ENCODE peak calls at places on chromosomes 7 and 10, in six cellular contexts. One of them, this sample, is unnamed.

GRCh38 chr7:88312061-88312663 is 5.5 kb upstream of the STEAP4 start:
- DNase-seq in Panc1: no peak
- DNase-seq in AG10803: peak; percentile 33
- DNase-seq in lower lobe of right lung: no peak
- DNase-seq in colonic mucosa: peak; percentile 34
- DNase-seq in BJ: no peak
- DNase-seq in this sample: peak; percentile 72

GRCh38 chr7:133135451-133135850 is 53.6 kb upstream of the CHCHD3 start:
- DNase-seq in Panc1: no peak
- DNase-seq in AG10803: no peak
- DNase-seq in lower lobe of right lung: no peak
- DNase-seq in colonic mucosa: no peak
- DNase-seq in BJ: no peak
- DNase-seq in this sample: no peak

GRCh38 chr7:2934211-2934731 is 90.2 kb upstream of the GNA12 start:
- DNase-seq in Panc1: no peak
- DNase-seq in AG10803: peak; percentile 41
- DNase-seq in lower lobe of right lung: peak; percentile 32
- DNase-seq in colonic mucosa: no peak
- DNase-seq in BJ: peak; percentile 4
- DNase-seq in this sample: no peak

GRCh38 chr7:96649981-96650380 is 59.7 kb downstream of the SEM1 start:
- DNase-seq in Panc1: no peak
- DNase-seq in AG10803: peak; percentile 21
- DNase-seq in lower lobe of right lung: no peak
- DNase-seq in colonic mucosa: no peak
- DNase-seq in BJ: peak; percentile 1
- DNase-seq in this sample: no peak

GRCh38 chr10:95906675-95907453 is 911 bp upstream of the CC2D2B start:
- DNase-seq in Panc1: peak; percentile 28
- DNase-seq in AG10803: peak; percentile 63
- DNase-seq in lower lobe of right lung: peak; percentile 50
- DNase-seq in colonic mucosa: peak; percentile 63
- DNase-seq in BJ: peak; percentile 10
- DNase-seq in this sample: peak; percentile 81

GRCh38 chr10:120480065-120480600 is 23.1 kb downstream of the PLPP4 start:
- DNase-seq in Panc1: no peak
- DNase-seq in AG10803: peak; percentile 25
- DNase-seq in lower lobe of right lung: no peak
- DNase-seq in colonic mucosa: no peak
- DNase-seq in BJ: no peak
- DNase-seq in this sample: no peak

GRCh38 chr7:150468241-150468640 is 17.8 kb downstream of the GIMAP8 start:
- DNase-seq in Panc1: no peak
- DNase-seq in AG10803: no peak
- DNase-seq in lower lobe of right lung: no peak
- DNase-seq in colonic mucosa: no peak
- DNase-seq in BJ: no peak
- DNase-seq in this sample: no peak

GRCh38 chr10:555682-556350 is 133.7 kb downstream of the DIP2C start:
- DNase-seq in Panc1: no peak
- DNase-seq in AG10803: no peak
- DNase-seq in lower lobe of right lung: no peak
- DNase-seq in colonic mucosa: no peak
- DNase-seq in BJ: no peak
- DNase-seq in this sample: no peak

GRCh38 chr10:5441106-5441505 is 28.7 kb downstream of the NET1 start:
- DNase-seq in Panc1: no peak
- DNase-seq in AG10803: no peak
- DNase-seq in lower lobe of right lung: no peak
- DNase-seq in colonic mucosa: no peak
- DNase-seq in BJ: no peak
- DNase-seq in this sample: no peak

GRCh38 chr10:133357293-133358151 is at the start of gene FUOM:
- DNase-seq in Panc1: no peak
- DNase-seq in AG10803: peak; percentile 15
- DNase-seq in lower lobe of right lung: peak; percentile 87
- DNase-seq in colonic mucosa: no peak
- DNase-seq in BJ: no peak
- DNase-seq in this sample: no peak

DNA sequence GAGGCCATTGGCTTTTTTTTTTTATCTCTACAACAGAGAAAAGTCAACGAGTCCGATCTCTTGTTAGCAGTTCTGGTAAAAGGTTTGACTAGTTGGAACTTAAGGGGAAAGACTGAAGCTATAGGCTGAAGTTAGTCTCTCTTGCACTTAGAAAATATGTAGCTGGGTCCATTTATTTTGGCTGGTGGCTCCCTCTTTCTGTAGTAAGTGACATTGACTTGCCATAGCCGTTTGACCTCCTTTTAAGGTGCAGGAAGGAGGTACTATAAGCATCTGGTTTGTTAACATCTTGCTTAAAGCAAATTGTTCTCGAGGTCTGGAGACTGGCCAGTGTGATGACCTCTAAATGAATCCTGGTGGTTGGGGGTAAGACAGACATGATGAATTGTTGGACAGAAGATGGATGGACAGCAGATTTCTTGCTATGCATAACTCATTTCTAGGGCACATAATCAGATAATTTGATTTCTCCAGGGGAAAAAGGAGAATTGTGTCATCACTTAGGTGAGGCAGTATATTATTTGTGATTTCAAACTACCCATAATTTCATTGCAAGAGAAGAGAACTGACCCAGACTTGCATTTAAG is 356.3 kb upstream of the GALNT17 start:
- DNase-seq in Panc1: no peak
- DNase-seq in AG10803: peak; percentile 33
- DNase-seq in lower lobe of right lung: no peak
- DNase-seq in colonic mucosa: no peak
- DNase-seq in BJ: no peak
- DNase-seq in this sample: no peak
- TF ChIP-seq CTCF in Panc1: no peak
- TF ChIP-seq CTCF in AG10803: peak; percentile 21
- TF ChIP-seq CTCF in lower lobe of right lung: peak; percentile 21
- TF ChIP-seq CTCF in colonic mucosa: no peak
- TF ChIP-seq CTCF in BJ: no peak
- TF ChIP-seq CTCF in this sample: no peak

DNA sequence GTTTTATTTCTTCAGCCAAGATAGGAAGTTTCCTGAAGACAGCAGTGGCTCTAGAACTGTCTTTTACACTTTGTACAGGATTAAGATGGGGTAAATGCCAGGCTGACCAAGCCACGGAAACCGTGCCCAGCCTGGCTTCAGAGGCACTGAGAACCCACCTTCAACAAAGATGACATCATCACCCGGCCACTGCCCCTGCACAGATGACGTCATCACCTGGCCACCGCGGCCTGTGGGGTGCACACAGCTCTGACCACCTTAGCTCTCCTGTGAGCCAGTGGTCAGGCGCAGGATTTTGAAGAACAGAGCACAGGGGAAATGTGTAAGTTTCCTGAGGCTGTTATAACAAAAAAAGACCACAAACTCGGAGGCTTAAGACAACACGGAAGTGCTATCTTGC is 486.4 kb upstream of the MKI67 start:
- DNase-seq in Panc1: no peak
- DNase-seq in AG10803: no peak
- DNase-seq in lower lobe of right lung: no peak
- DNase-seq in colonic mucosa: no peak
- DNase-seq in BJ: no peak
- DNase-seq in this sample: no peak
- TF ChIP-seq CTCF in Panc1: no peak
- TF ChIP-seq CTCF in AG10803: no peak
- TF ChIP-seq CTCF in lower lobe of right lung: no peak
- TF ChIP-seq CTCF in colonic mucosa: no peak
- TF ChIP-seq CTCF in BJ: no peak
- TF ChIP-seq CTCF in this sample: no peak

DNA sequence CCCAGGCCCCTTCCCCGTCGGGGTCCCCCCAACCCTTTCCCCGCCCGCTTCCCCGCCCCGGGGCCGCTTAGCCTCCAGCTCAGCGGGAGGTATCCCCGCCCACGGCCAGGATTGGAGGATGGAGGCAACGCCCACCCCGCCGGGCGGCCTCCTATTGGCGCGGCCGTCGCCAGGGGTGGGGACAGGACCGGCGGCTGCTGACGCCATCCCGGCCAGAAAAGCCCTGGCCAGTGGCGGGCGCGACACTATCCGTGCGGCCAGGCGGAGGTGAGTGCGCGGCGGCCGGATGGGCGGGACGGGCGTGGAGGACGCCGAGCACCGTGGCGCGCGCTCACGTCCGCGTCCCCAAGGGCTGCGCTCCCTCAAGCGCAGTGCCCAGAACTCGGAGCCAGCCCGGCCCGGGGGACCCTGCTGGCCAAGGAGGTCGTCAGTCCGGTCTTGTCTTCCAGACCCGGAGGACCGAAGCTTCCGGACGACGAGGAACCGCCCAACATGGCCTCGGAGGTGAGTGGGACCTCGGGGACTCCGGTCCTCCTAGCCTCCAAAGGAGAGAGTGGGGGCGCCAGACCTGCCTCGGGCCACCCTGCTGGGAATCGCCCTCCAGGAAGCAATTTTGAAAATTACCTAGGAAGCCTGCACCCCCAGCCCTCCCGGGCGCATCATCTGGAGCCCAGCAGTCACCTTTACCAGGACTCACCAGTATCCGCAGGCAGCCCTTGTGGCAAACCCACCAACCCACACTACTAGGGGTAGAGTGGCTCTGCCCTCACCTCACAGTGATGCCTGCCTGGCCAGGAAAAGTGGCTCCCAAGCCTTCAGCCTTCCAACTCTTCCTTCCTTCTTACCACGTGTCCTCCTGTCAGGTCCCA is at the start of gene ASL:
- DNase-seq in Panc1: no peak
- DNase-seq in AG10803: peak; percentile 86
- DNase-seq in lower lobe of right lung: peak; percentile 96
- DNase-seq in colonic mucosa: peak; percentile 95
- DNase-seq in BJ: peak; percentile 50
- DNase-seq in this sample: peak; percentile 94
- TF ChIP-seq CTCF in Panc1: no peak
- TF ChIP-seq CTCF in AG10803: no peak
- TF ChIP-seq CTCF in lower lobe of right lung: no peak
- TF ChIP-seq CTCF in colonic mucosa: no peak
- TF ChIP-seq CTCF in BJ: no peak
- TF ChIP-seq CTCF in this sample: no peak

DNA sequence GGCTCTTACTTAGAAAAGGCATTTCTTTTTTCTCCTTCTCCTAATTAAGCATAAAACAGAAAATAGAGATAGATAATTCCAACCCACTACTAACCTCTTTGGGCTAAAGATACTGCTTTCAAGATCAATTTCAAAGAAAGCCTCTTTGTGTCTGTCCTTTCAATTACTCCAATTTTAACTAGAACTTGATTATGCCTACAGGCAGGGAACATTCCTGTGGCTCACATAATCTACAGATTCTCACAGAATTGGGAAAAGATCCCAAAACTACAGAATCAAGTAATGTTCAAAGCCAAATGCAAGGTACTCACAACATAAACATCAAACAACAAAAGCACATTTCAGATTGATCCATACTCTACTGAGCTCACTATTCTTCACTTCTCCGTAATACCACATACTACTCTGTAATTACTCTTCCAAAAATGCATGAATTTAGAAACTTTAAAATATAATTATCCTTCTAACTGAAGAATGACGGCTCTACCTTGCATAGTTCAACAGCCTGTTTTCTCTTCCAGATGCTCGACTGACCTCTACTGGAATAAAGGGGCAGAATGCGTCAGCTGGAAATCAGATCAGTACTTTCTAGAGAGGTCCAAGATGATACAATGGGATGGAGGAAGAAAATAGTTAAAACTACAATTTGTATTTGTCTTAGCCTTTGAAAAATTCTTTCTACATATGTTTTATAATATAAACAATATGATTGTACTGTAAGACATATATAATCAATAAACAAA is 3.9 kb downstream of the MTERF1 start:
- DNase-seq in Panc1: no peak
- DNase-seq in AG10803: peak; percentile 27
- DNase-seq in lower lobe of right lung: no peak
- DNase-seq in colonic mucosa: no peak
- DNase-seq in BJ: no peak
- DNase-seq in this sample: no peak
- TF ChIP-seq CTCF in Panc1: peak; percentile 61
- TF ChIP-seq CTCF in AG10803: peak; percentile 60
- TF ChIP-seq CTCF in lower lobe of right lung: no peak
- TF ChIP-seq CTCF in colonic mucosa: no peak
- TF ChIP-seq CTCF in BJ: peak; percentile 23
- TF ChIP-seq CTCF in this sample: no peak

GRCh38 chr7:70190266-70190665 is 592.0 kb downstream of the AUTS2 start:
- DNase-seq in Panc1: no peak
- DNase-seq in AG10803: peak; percentile 18
- DNase-seq in lower lobe of right lung: no peak
- DNase-seq in colonic mucosa: no peak
- DNase-seq in BJ: no peak
- DNase-seq in this sample: no peak

GRCh38 chr7:70189261-70189660 is 591.0 kb downstream of the AUTS2 start:
- DNase-seq in Panc1: no peak
- DNase-seq in AG10803: peak; percentile 69
- DNase-seq in lower lobe of right lung: no peak
- DNase-seq in colonic mucosa: no peak
- DNase-seq in BJ: no peak
- DNase-seq in this sample: no peak

GRCh38 chr7:70189776-70190175 is 591.5 kb downstream of the AUTS2 start:
- DNase-seq in Panc1: no peak
- DNase-seq in AG10803: peak; percentile 5
- DNase-seq in lower lobe of right lung: no peak
- DNase-seq in colonic mucosa: no peak
- DNase-seq in BJ: no peak
- DNase-seq in this sample: no peak

DNA sequence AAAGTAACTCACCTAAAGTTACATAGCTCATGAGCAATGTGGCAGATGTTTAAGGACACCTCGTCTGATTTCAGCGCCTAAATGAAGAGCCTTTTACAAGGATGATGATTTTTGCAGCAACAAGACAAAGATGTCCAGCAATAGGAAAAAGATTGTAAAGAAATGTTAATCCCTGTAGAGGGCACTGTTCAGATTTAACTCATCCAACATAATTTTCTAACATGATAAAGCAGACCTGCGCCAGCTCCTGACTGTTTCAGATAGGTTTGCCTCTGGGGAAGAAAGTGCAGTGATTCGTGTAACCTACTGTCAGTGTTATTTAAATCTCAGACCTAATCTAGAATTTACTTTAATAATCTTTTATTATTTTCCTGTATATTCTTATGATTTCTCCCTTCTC is 595.2 kb downstream of the AUTS2 start:
- DNase-seq in Panc1: no peak
- DNase-seq in AG10803: peak; percentile 31
- DNase-seq in lower lobe of right lung: no peak
- DNase-seq in colonic mucosa: no peak
- DNase-seq in BJ: no peak
- DNase-seq in this sample: peak; percentile 24
- TF ChIP-seq CTCF in Panc1: peak; percentile 35
- TF ChIP-seq CTCF in AG10803: peak; percentile 42
- TF ChIP-seq CTCF in lower lobe of right lung: peak; percentile 27
- TF ChIP-seq CTCF in colonic mucosa: peak; percentile 24
- TF ChIP-seq CTCF in BJ: no peak
- TF ChIP-seq CTCF in this sample: no peak

This sample was measured in testis.